ENCODE peak calls at places on chromosomes 2 and 18, in five cellular contexts. G, Y, U, K and L are unnamed samples.

GRCh38 chr2:134518101-134518500 is 200.7 kb downstream of the TMEM163 start:
- DNase-seq in K (no peak), Y (no peak), G (no peak), U (no peak), L (no peak)

GRCh38 chr18:59357928-59358327 is 1.1 kb downstream of the LMAN1 start:
- DNase-seq in Y (no peak), G (peak; percentile 47), U (no peak), K (no peak), L (peak; percentile 4)

GRCh38 chr2:170530284-170530745 is 184.8 kb upstream of the SP5 start:
- DNase-seq in G (peak; percentile 94), K (peak; percentile 57), Y (peak; percentile 45), U (no peak), L (no peak)

GRCh38 chr2:10404324-10405143 is 43.6 kb downstream of the ODC1 start:
- DNase-seq in G (no peak), U (no peak), K (no peak), Y (no peak), L (no peak)

GRCh38 chr18:56576826-56577573 is 61.4 kb downstream of the TXNL1 start:
- DNase-seq in K (no peak), U (no peak), Y (no peak), G (no peak), L (no peak)

GRCh38 chr2:29293830-29294438 is 178.7 kb downstream of the CLIP4 start:
- DNase-seq in K (peak; percentile 86), U (no peak), G (peak; percentile 19), Y (peak; percentile 83), L (peak; percentile 16)

GRCh38 chr2:199339826-199340605 is 117.7 kb downstream of the SATB2 start:
- DNase-seq in Y (no peak), U (no peak), G (no peak), K (no peak), L (no peak)

GRCh38 chr2:7661532-7661931 is 744.3 kb downstream of the RNF144A start:
- DNase-seq in G (no peak), Y (no peak), U (no peak), K (no peak), L (no peak)

GRCh38 chr2:64807417-64807816 is 153.7 kb upstream of the SERTAD2 start:
- DNase-seq in Y (no peak), G (no peak), K (no peak), U (peak; percentile 53), L (peak; percentile 70)

DNA sequence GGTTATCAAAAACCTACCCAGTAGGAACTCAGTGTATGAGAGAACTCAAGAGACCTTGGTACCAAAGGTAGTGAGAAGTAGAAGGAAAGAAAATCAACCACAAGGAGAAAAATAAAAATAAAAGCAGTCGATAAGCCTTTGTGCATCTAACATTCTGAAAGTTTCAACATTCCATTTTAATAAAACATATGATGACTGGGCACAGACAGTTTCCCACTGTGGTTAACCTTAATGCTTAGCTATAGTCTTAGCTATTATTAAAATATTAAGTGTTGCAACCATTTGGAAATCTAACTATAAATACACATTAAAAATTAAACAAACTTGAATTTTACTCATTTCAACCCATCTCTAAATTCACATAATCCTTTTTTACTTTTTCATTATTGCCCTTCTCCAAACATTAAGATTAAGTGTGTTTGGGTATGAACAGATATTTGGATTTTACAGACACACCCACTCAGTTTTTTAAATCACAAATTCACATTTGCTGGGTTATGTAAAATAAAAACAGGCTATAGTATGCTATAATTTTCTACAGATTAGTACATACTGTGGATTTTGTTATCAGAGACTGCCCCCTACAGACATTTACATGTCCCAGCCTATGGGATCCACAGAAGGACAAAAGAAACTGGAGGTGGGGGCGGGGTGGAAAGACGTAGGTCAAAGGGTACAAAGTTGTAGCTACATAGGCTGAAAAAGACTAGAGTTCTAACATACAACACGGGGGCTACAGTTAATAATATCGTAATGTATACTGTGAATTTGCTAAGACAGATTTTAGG is 32.8 kb downstream of the SRBD1 start:
- DNase-seq in U (no peak), G (peak; percentile 42), Y (peak; percentile 23), K (no peak), L (no peak)
- TF ChIP-seq CTCF in U (no peak), G (peak; percentile 55), Y (no peak), K (no peak), L (peak; percentile 49)

GRCh38 chr2:152583512-152584188 is 133.6 kb downstream of the PRPF40A start:
- DNase-seq in Y (no peak), U (no peak), G (no peak), K (no peak), L (no peak)

GRCh38 chr2:152582081-152582480 is 135.2 kb downstream of the PRPF40A start:
- DNase-seq in G (no peak), U (no peak), Y (no peak), K (no peak), L (no peak)

GRCh38 chr2:152578573-152578972 is 138.7 kb downstream of the PRPF40A start:
- DNase-seq in K (no peak), G (no peak), U (no peak), Y (no peak), L (no peak)

GRCh38 chr2:152581360-152581759 is 135.9 kb downstream of the PRPF40A start:
- DNase-seq in G (no peak), K (no peak), U (no peak), Y (no peak), L (no peak)

DNA sequence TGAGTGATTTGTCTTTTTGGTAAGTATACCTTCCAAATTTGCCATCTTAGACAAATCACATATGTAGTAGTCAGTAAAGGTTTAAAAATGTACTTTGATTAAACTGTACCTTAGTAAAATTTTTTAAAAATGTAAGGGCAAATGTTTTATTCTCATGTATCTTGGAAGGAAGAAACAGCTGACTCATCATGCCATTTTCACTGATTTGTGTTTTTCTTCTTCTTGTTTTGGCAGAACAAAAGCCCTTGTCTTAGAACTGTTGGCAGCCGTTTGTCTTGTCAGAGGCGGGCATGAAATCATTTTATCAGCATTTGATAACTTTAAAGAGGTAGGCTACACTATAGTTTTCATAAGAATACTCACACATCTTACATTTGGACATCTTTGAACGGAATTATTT is 136.5 kb downstream of the PRPF40A start:
- DNase-seq in K (no peak), U (no peak), Y (no peak), G (no peak), L (no peak)
- TF ChIP-seq SP1 in K (no peak), U (no peak), Y (no peak), G (no peak), L (no peak)

DNA sequence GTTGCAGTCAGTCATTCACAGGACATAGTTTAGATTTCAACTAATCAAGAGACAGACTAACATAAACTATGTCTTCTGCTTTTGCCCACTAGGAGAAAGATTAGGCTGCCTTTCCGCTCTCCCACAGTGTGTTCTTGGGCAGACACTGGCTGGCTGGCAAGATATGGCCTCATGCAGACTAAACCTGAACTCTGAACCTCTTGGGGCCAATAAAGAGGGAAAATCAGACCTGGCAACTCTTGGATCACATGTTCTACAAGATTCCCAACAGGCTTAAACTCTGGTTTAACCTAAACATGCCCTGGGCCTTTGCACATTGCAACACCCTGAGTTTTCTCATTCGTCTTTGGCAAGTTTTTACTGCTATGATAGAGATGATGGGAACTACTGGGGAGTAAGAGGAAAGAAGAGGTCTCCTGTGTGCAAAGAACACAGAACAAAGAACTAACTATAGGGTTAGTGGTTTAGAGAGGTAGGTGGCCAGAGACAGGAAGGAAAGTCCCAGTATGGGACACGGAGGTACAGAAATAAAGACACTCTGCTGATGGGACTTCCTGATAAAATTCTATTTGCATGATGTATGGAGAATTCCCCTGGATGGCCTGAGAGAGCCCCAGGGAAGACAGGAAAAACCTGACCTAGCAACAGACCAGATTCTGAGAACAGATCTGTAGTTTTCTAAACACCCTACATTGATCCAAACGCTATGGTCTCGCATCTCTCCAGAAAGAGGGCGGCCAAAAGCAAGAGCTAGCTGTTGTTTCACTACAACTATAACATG is 2.0 kb upstream of the ATRAID start:
- DNase-seq in G (peak; percentile 76), Y (no peak), U (no peak), K (no peak), L (no peak)
- TF ChIP-seq CTCF in G (no peak), Y (no peak), U (no peak), K (no peak), L (no peak)

GRCh38 chr18:3623769-3624545 is 174.0 kb downstream of the TGIF1 start:
- DNase-seq in U (no peak), G (peak; percentile 98), K (peak; percentile 65), Y (peak; percentile 45), L (peak; percentile 96)
- TF ChIP-seq SP1 in U (no peak), G (peak; percentile 22), K (no peak), Y (no peak), L (no peak)

DNA sequence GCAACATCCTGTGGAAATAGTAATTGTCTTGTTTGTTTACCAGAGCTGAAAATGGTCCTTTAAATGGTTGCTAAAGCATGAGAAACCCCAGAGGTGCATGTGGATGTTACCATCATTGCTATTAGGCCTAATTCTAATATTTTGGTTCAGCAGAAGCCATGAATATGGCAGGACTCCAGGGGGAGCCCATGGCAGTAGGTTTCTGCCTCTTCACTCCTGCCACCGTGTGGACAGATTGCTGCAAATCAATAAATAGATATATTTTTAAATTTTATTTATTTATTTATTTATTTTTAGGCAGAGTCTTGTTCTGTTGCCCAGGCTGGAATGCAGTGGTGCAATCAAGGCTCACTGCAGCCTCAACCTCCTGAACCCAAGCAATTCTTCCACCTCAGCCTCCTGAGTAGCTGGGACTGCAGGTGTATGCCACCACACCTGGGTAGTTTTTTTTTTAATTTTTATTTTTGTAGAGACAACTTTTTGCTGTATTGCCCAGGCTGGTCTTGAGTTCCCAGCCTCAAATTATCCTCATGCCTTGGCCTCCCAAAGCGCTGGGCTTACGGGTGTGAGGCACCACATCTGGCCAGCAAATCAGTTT is 54.9 kb upstream of the CAPN13 start:
- DNase-seq in G (peak; percentile 79), Y (peak; percentile 65), U (no peak), K (peak; percentile 53), L (peak; percentile 55)
- TF ChIP-seq CTCF in G (peak; percentile 62), Y (peak; percentile 60), U (peak; percentile 72), K (peak; percentile 61), L (peak; percentile 52)